ENCODE peak calls at places on chromosomes 6 and 20, in nine cellular contexts. G, O, W, R, A, K, U, S and Q are unnamed samples.
A peak's percentile ranks its signal among the peaks of the same experiment; 100 is the strongest.

GRCh38 chr6:20839624-20840023 is 305.4 kb downstream of the CDKAL1 start:
- DNase-seq in W (no peak), K (no peak), R (no peak), U (no peak), S (no peak), G (no peak), A (no peak), O (no peak), Q (no peak)

GRCh38 chr6:43782764-43783513 is 12.9 kb downstream of the VEGFA start:
- DNase-seq in K (no peak), W (no peak), U (no peak), A (no peak), R (no peak), G (no peak), O (no peak), S (no peak), Q (no peak)

GRCh38 chr6:28816909-28817807 is 106.6 kb downstream of the TRIM27 start:
- DNase-seq in R (no peak), W (no peak), G (no peak), O (no peak), S (no peak), K (no peak), A (no peak), U (no peak), Q (no peak)

GRCh38 chr6:16209539-16209938 is 28.8 kb upstream of the GMPR start:
- DNase-seq in W (no peak), U (no peak), G (no peak), S (no peak), O (no peak), A (no peak), R (no peak), K (no peak), Q (no peak)

GRCh38 chr6:118872726-118873125 is 21.2 kb upstream of the ASF1A start:
- DNase-seq in K (no peak), G (no peak), S (no peak), R (no peak), U (no peak), A (no peak), O (no peak), W (no peak), Q (no peak)

GRCh38 chr6:132937466-132937906 is 123.1 kb downstream of the RPS12 start:
- DNase-seq in K (peak; percentile 55), W (no peak), U (no peak), R (peak; percentile 77), A (no peak), S (peak; percentile 43), G (peak; percentile 81), O (peak; percentile 41), Q (no peak)

GRCh38 chr6:33774774-33775173 is 14.2 kb downstream of the LEMD2 start:
- DNase-seq in S (no peak), K (no peak), O (no peak), U (no peak), G (no peak), R (no peak), A (no peak), W (no peak), Q (no peak)

GRCh38 chr6:118551063-118551672 is 3.1 kb downstream of the PLN start:
- DNase-seq in O (peak; percentile 51), K (no peak), A (no peak), U (no peak), S (peak; percentile 41), R (peak; percentile 65), W (no peak), G (no peak), Q (no peak)

GRCh38 chr6:141833001-141833655 is 299.6 kb upstream of the GJE1 start:
- DNase-seq in O (no peak), A (no peak), U (no peak), K (no peak), R (no peak), G (no peak), S (no peak), W (no peak), Q (no peak)

GRCh38 chr6:3311798-3312197 is 53.1 kb downstream of the PSMG4 start:
- DNase-seq in R (no peak), K (no peak), A (peak; percentile 16), W (no peak), S (no peak), O (no peak), U (no peak), G (no peak), Q (no peak)
- TF ChIP-seq CTCF in R (no peak), K (no peak), A (no peak), W (no peak), S (peak; percentile 27), O (no peak), U (no peak), G (no peak), Q (no peak)

DNA sequence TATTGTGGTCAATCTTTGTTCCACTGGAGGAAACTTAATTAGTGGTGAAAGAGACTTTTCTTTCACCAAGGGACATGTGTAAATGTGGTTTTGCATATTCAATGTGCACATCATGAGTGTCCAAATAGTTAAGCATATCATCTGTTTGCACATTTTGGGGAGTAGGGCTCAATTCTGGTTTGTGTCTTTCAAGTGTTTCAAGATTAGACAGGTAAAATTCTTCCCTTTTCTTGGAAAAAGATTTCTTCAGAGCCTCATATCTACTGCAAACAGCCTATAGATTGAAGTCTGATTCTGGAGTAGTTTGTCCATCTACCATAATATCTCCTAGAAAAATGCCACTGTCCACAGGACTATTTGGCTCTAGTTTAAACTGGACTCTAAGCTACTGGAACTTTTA is 26.9 kb upstream of the DEFB118 start:
- DNase-seq in K (no peak), O (no peak), S (no peak), W (no peak), A (no peak), G (no peak), U (no peak), R (no peak), Q (no peak)
- H3K9me3 ChIP-seq in K (no peaks in the 10 kb centered on the region), O (no peaks in the 10 kb centered on the region), S (no peaks in the 10 kb centered on the region), W (no peaks in the 10 kb centered on the region), A (no peaks in the 10 kb centered on the region), G (no peaks in the 10 kb centered on the region), U (no peaks in the 10 kb centered on the region), R (no peaks in the 10 kb centered on the region), Q (no peaks in the 10 kb centered on the region)

DNA sequence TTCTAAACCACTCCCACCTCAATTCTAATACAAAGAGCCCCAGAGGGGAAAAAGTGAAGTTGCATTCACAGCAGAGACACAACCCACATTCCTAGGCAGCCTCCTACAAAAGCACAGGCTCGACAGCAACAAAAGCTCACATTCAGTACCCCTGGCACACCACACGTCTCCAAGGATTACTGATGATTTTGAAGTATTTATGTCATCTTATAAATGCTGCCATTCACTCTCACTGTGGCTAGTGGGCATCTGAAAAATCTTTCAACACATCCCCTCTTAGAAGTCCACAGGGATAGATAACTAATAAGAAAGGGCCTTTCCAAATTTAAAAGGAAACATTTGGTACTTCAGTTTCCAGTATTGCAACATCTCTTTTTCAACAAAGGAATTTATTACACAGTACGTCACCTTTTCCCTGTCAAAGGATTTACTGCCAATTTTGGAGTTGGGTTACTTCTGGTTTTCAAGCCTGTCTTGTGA is 146.7 kb downstream of the TASP1 start:
- DNase-seq in K (peak; percentile 29), G (peak; percentile 12), O (no peak), U (peak; percentile 62), S (no peak), W (peak; percentile 34), A (no peak), R (peak; percentile 13), Q (no peak)
- TF ChIP-seq CTCF in K (no peak), G (no peak), O (no peak), U (no peak), S (no peak), W (peak; percentile 41), A (no peak), R (no peak), Q (no peak)

GRCh38 chr6:23111984-23112383 is 542.6 kb downstream of the HDGFL1 start:
- DNase-seq in A (no peak), W (no peak), S (no peak), R (no peak), U (no peak), G (no peak), K (no peak), O (no peak), Q (no peak)
- H3K9me3 ChIP-seq in A (no peaks in the 10 kb centered on the region), W (peaks cover 15% of the 10 kb centered on the region), S (no peaks in the 10 kb centered on the region), R (no peaks in the 10 kb centered on the region), U (no peaks in the 10 kb centered on the region), G (no peaks in the 10 kb centered on the region), K (peaks cover 11% of the 10 kb centered on the region), O (no peaks in the 10 kb centered on the region), Q (no peaks in the 10 kb centered on the region)

GRCh38 chr20:44448753-44449546 is 26.7 kb upstream of the TTPAL start:
- DNase-seq in S (peak; percentile 30), U (no peak), K (no peak), W (no peak), O (peak; percentile 24), R (no peak), G (no peak), A (no peak), Q (no peak)
- TF ChIP-seq CTCF in S (peak; percentile 49), U (no peak), K (no peak), W (no peak), O (peak; percentile 71), R (peak; percentile 25), G (no peak), A (no peak), Q (no peak)